ENCODE peak calls at places on chromosomes 11 and 22, in seven cellular contexts. N is MG63; X is ovary; C is endodermal cell; Z is CD8-positive, alpha-beta T cell; H is IMR-90; W is transverse colon. V is an unnamed sample.
A peak's percentile ranks its signal among the peaks of the same experiment; 100 is the strongest.

GRCh38 chr11:64652586-64653387 is 61.8 kb downstream of the SLC22A12 start:
- DNase-seq in C (peak; percentile 98), X (peak; percentile 87), H (peak; percentile 55), Z (peak; percentile 75), N (peak; percentile 54), W (peak; percentile 82), V (peak; percentile 60)

GRCh38 chr11:111561801-111562325 is 21.3 kb downstream of the LAYN start:
- DNase-seq in X (no peak), C (no peak), Z (no peak), H (peak; percentile 86), W (no peak), N (no peak), V (no peak)

GRCh38 chr11:64294665-64295289 is 3.7 kb downstream of the KCNK4 start:
- DNase-seq in H (no peak), N (no peak), W (no peak), C (no peak), X (no peak), Z (no peak), V (no peak)

GRCh38 chr11:72996959-72997358 is 145.2 kb downstream of the FCHSD2 start:
- DNase-seq in N (no peak), W (no peak), H (no peak), C (no peak), Z (no peak), X (no peak), V (no peak)

GRCh38 chr22:45240810-45241631 is at the start of gene KIAA0930:
- DNase-seq in C (peak; percentile 96), Z (peak; percentile 80), H (peak; percentile 68), X (peak; percentile 87), N (peak; percentile 74), W (peak; percentile 88), V (peak; percentile 62)

GRCh38 chr11:61567286-61568061 is 13.4 kb downstream of the SYT7 start:
- DNase-seq in W (peak; percentile 75), C (peak; percentile 97), N (peak; percentile 62), H (peak; percentile 73), Z (peak; percentile 76), X (peak; percentile 77), V (peak; percentile 50)

GRCh38 chr11:32420937-32421532 is 14.3 kb downstream of the WT1 start:
- DNase-seq in N (no peak), Z (no peak), H (no peak), X (no peak), W (no peak), C (peak; percentile 42), V (no peak)

GRCh38 chr11:119052163-119052814 is 4.7 kb downstream of the HYOU1 start:
- DNase-seq in W (no peak), C (no peak), H (no peak), N (no peak), X (no peak), Z (no peak), V (no peak)

GRCh38 chr22:49922484-49922883 is 4.0 kb downstream of the CRELD2 start:
- DNase-seq in Z (no peak), C (no peak), X (no peak), N (no peak), H (no peak), W (no peak), V (no peak)

GRCh38 chr11:46711288-46711687 is 7.7 kb upstream of the F2 start:
- DNase-seq in W (no peak), H (peak; percentile 48), Z (no peak), C (no peak), N (no peak), X (no peak), V (no peak)

GRCh38 chr11:93041682-93042081 is 72.2 kb downstream of the MTNR1B start:
- DNase-seq in N (no peak), Z (no peak), H (no peak), X (no peak), W (no peak), C (no peak), V (no peak)

GRCh38 chr11:14617241-14618027 is 26.2 kb upstream of the PDE3B start:
- DNase-seq in W (peak; percentile 13), N (no peak), Z (no peak), X (no peak), H (no peak), C (no peak), V (no peak)

GRCh38 chr11:36375348-36376314 is 79.5 kb downstream of the PRR5L start:
- DNase-seq in N (no peak), W (no peak), X (no peak), Z (no peak), H (no peak), C (peak; percentile 72), V (no peak)

GRCh38 chr11:1826552-1827094 is 8.2 kb upstream of the SYT8 start:
- DNase-seq in H (peak; percentile 59), X (no peak), N (peak; percentile 77), Z (no peak), C (peak; percentile 70), W (peak; percentile 56), V (no peak)

GRCh38 chr11:32893091-32893946 is 708 bp downstream of the QSER1 start:
- DNase-seq in H (peak; percentile 26), C (peak; percentile 92), N (peak; percentile 43), X (peak; percentile 65), W (peak; percentile 55), Z (peak; percentile 60), V (peak; percentile 36)

GRCh38 chr11:73866586-73866996 is 10.1 kb downstream of the COA4 start:
- DNase-seq in W (peak; percentile 21), H (peak; percentile 93), X (peak; percentile 64), C (no peak), Z (no peak), N (peak; percentile 72), V (no peak)

GRCh38 chr11:103043826-103044688 is 47.9 kb downstream of the DCUN1D5 start:
- DNase-seq in W (no peak), N (no peak), Z (no peak), C (no peak), H (no peak), X (no peak), V (no peak)

DNA sequence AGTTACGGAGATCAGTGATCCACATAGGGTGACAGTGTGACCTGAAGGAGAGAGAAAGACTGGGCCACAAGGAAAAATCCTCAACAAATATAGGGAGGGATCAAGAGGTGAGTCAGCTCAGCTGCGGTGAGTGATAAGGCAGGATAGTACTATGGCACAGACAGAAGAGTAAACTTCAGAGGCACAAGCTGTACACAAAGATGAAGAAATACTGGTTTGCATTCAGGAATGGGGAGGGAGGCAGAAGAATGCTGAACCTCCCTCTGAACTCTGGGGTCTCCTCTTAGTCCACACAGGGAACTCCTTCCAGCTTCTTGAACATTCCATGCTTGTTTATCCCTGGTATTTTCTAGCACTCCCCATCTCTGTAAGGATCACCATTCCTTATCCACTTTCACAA is 162.7 kb downstream of the BARX2 start:
- DNase-seq in H (no peak), Z (no peak), X (no peak), C (no peak), W (no peak), N (no peak), V (no peak)
- H3K9me3 ChIP-seq in H (peaks cover 5% of the 10 kb centered on the region), Z (no peaks in the 10 kb centered on the region), X (peaks cover 4% of the 10 kb centered on the region), C (peaks cover 3% of the 10 kb centered on the region), W (peaks cover 6% of the 10 kb centered on the region), N (peaks cover 2% of the 10 kb centered on the region), V (no peaks in the 10 kb centered on the region)

DNA sequence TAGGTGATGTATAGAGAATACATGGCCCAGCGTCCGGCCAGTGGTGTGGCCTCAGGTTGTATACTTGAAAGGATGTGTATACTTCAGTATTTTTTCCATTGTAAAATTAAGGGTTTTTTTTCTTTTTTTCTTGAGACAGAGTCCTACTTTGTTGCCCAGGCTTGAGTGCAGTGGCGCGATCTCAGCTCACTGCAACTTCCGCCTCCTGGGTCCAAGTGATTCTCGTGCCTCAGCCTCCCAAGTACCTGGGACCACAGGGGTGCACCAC is 15.8 kb downstream of the ZBTB16 start:
- DNase-seq in Z (no peak), N (no peak), X (no peak), H (no peak), W (no peak), C (no peak), V (no peak)
- H3K27me3 ChIP-seq in Z (no peaks in the 10 kb centered on the region), N (peaks cover 13% of the 10 kb centered on the region), X (no peaks in the 10 kb centered on the region), H (peaks cover 22% of the 10 kb centered on the region), W (no peaks in the 10 kb centered on the region), C (peaks cover 13% of the 10 kb centered on the region), V (no peaks in the 10 kb centered on the region)

DNA sequence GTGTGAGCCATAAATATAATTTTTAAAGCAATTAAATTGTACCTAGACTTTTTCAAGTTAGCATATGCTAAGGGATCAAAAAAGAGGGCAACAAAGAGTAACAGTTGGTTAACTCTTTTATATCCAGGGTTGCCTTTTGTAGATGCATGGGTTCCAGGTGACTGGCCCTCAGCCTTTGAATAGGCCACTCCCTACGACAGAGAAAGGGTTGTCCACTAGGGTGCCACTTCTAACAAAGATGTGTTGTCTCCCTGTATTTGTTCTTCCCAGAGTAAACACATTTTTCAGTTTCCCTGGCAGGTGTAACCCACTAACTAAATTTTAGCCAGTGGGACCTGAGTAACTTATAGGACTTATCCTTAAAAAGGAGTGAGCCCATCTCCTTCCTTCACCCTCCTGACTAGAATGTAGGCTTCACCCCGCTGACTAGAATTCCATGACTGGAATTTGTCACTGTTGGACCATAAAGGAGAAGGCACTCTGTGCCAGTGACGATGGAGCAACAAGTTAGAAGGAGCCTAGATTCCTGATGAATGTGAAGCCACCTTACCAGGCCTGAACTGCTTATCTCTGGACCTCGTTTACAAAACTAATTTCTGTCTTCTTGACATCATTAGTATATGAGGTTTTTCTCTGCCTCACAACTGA is 16.6 kb downstream of the TUG1 start:
- DNase-seq in N (no peak), Z (no peak), C (no peak), X (no peak), W (no peak), H (no peak), V (no peak)
- H3K9me3 ChIP-seq in N (no peaks in the 10 kb centered on the region), Z (peaks cover 5% of the 10 kb centered on the region), C (peaks cover 6% of the 10 kb centered on the region), X (peaks cover 3% of the 10 kb centered on the region), W (no peaks in the 10 kb centered on the region), H (no peaks in the 10 kb centered on the region), V (peaks cover 56% of the 10 kb centered on the region)

GRCh38 chr11:5722622-5723021 is 13.6 kb upstream of the OR56B1 start:
- DNase-seq in H (no peak), C (no peak), W (no peak), N (no peak), Z (no peak), X (no peak), V (no peak)

DNA sequence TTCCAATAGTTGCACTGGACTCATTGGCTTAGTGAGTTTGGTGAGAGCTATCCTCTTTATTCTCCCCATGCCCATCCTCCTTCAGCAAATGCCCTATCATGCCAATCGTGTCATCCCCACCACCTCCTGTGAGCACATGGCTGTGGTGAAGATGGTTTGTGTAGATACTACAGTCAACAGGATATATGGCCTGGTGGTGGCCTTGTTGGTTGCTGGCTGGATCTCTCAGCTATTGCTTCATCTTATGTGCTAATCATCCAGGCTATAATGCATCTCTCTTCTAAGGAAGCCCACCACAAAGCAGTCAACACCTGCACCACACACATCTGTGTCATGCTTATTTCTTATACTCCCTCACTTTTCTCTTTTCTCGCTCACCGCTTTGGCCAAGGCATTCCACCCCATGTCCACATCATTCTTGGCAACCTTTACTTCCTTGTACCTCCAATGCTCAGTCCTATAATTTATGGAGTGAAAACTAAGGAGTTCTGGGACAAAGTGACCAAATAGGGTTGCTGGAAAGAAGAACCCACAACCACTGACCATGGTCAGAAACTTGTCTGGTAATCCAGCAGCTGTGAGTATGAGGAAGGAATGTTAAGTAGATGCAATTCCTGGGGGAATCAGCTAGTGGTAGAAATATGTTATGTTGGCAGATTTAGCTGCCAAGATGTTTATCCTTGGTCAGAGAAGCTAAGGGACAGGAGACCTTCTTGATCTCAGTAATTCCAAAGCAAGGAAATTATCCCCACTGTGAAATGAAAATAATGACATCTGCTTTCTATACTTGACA is 16.3 kb upstream of the OR56B1 start:
- DNase-seq in N (no peak), H (no peak), X (no peak), C (no peak), W (no peak), Z (no peak), V (no peak)
- H3K27me3 ChIP-seq in N (no peaks in the 10 kb centered on the region), H (no peaks in the 10 kb centered on the region), X (no peaks in the 10 kb centered on the region), C (no peaks in the 10 kb centered on the region), W (no peaks in the 10 kb centered on the region), Z (no peaks in the 10 kb centered on the region), V (no peaks in the 10 kb centered on the region)